ENCODE peak calls at places on chromosomes 5 and 9, in five cellular contexts. P is neuronal stem cell; S is brain microvascular endothelial cell; Y is prostate gland; M is CD8-positive, alpha-beta memory T cell. I is an unnamed sample.

GRCh38 chr5:50813691-50814090 is 147.3 kb downstream of the PARP8 start:
- DNase-seq in M (no peak), Y (no peak), S (no peak), P (no peak), I (no peak)

GRCh38 chr5:111043712-111044506 is 27.6 kb upstream of the TSLP start:
- DNase-seq in M (no peak), S (peak; percentile 99), P (no peak), Y (no peak), I (no peak)

GRCh38 chr9:127751269-127752054 is 16.4 kb upstream of the TOR2A start:
- DNase-seq in M (no peak), S (peak; percentile 27), Y (no peak), P (no peak), I (no peak)

GRCh38 chr5:175778951-175779475 is 92.4 kb upstream of the CPLX2 start:
- DNase-seq in Y (peak; percentile 40), S (peak; percentile 7), M (no peak), P (no peak), I (no peak)

GRCh38 chr9:72006481-72006880 is 53.9 kb downstream of the C9orf57 start:
- DNase-seq in M (no peak), Y (no peak), S (no peak), P (no peak), I (no peak)

GRCh38 chr5:53263151-53263550 is 153.6 kb upstream of the MOCS2 start:
- DNase-seq in S (no peak), Y (no peak), M (no peak), P (no peak), I (no peak)

GRCh38 chr5:141960018-141960417 is 2.0 kb upstream of the PCDH12 start:
- DNase-seq in M (no peak), S (no peak), P (no peak), Y (no peak), I (no peak)

GRCh38 chr5:147481857-147482256 is 28.0 kb downstream of the DPYSL3 start:
- DNase-seq in S (peak; percentile 24), Y (no peak), P (no peak), M (no peak), I (no peak)

DNA sequence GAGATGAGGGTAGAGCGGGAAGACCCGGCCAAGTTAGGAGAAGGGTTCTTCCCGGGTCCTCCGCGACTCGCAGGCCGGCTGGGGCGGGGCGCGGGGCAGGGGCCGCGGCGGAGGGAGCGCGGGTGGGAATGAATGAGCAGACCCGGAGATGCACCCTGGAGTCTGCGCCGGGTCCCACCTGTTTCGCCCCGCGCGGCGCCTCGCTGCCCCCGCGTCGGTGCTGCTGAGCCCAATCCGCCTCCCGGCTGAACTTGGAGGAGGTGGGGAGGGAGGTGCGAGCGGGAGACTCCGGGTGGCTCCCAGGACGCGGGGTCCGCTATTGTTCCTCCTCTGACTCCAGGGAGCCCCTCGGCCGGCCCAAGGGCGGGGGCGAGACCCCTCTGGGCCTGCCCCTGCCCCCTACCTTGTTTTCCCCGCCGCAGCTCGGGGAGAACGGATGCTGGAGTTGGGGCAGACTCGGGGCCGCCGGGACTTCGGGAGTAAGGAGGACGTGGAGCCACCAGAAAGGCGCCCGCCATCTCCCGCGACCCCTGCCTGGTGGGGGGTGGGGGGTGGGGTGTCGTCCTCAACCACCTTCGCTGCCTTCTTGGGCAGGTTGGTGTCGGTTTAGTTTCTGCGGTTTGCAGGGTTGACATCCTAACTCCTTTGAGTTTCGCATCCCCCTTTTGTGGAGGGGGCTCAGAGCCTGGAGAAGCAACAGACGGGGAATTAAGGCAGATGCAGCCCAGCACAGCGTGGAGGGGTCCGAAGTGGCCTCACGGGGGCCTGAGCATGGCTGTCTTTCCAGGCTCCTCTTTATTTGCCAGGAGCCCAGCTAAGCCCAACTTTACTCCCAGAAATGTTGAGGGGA is 797 bp downstream of the RAI14 start:
- DNase-seq in Y (peak; percentile 7), M (no peak), P (no peak), S (no peak), I (peak; percentile 2)
- H3K27ac ChIP-seq in Y (peak overlapping the region; percentile 89), M (peak overlapping the region; percentile 31), P (peak overlapping the region; percentile 73), S (peak overlapping the region; percentile 99), I (no peak overlapping the region)

GRCh38 chr9:68507796-68508145 is 32.9 kb downstream of the TMEM252 start:
- DNase-seq in P (no peak), M (no peak), Y (no peak), S (no peak), I (no peak)
- H3K27ac ChIP-seq in P (no peak overlapping the region), M (no peak overlapping the region), Y (peak overlapping the region; percentile 56), S (no peak overlapping the region), I (no peak overlapping the region)

GRCh38 chr9:93076101-93076791 is 17.7 kb downstream of the SUSD3 start:
- DNase-seq in P (no peak), M (no peak), S (no peak), Y (no peak), I (no peak)

GRCh38 chr9:93079371-93079770 is 16.6 kb upstream of the CARD19 start:
- DNase-seq in M (no peak), Y (no peak), S (no peak), P (no peak), I (no peak)

GRCh38 chr9:93077367-93077766 is 18.6 kb upstream of the CARD19 start:
- DNase-seq in P (no peak), Y (no peak), S (no peak), M (no peak), I (no peak)

GRCh38 chr9:93076792-93077128 is 18.3 kb downstream of the SUSD3 start:
- DNase-seq in M (no peak), S (no peak), P (no peak), Y (no peak), I (no peak)

DNA sequence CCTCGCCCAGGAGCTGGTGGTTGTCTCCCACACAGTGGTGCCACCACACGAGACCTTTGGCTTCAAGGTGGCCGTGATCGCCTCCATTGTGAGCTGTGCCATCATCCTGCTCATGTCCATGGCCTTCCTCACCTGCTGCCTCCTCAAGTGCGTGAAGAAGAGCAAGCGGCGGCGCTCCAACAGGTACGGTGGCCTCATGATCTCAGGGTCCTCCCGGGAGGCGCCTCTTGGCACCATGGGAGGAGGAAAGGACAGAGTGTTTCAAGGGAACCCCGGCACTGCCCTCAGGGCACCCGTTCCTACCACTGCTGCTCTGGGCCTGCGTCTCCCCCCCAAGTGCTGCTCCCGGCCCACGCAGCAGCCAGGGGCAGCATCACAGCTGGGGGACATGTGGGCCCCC is 18.2 kb upstream of the CARD19 start:
- DNase-seq in S (no peak), P (no peak), M (no peak), Y (no peak), I (no peak)
- H3K27ac ChIP-seq in S (no peak overlapping the region), P (no peak overlapping the region), M (no peak overlapping the region), Y (no peak overlapping the region), I (no peak overlapping the region)

GRCh38 chr9:32742296-32742695 is 41.0 kb upstream of the TMEM215 start:
- DNase-seq in Y (no peak), P (no peak), S (no peak), M (no peak), I (no peak)
- H3K27ac ChIP-seq in Y (no peak overlapping the region), P (no peak overlapping the region), S (no peak overlapping the region), M (no peak overlapping the region), I (no peak overlapping the region)

GRCh38 chr9:129338701-129339445 is 160.8 kb upstream of the IER5L start:
- DNase-seq in S (peak; percentile 36), M (no peak), Y (no peak), P (no peak), I (no peak)
- H3K27ac ChIP-seq in S (no peak overlapping the region), M (no peak overlapping the region), Y (no peak overlapping the region), P (no peak overlapping the region), I (no peak overlapping the region)

GRCh38 chr9:96395964-96396363 is 12.5 kb upstream of the SLC35D2 start:
- DNase-seq in Y (no peak), P (no peak), S (no peak), M (no peak), I (no peak)

GRCh38 chr9:96394832-96395496 is 11.5 kb upstream of the SLC35D2 start:
- DNase-seq in M (no peak), Y (no peak), P (no peak), S (no peak), I (no peak)

GRCh38 chr9:96399335-96399633 is 15.8 kb upstream of the SLC35D2 start:
- DNase-seq in Y (no peak), S (no peak), M (no peak), P (no peak), I (no peak)

GRCh38 chr9:96400132-96400910 is 16.8 kb upstream of the SLC35D2 start:
- DNase-seq in M (no peak), P (no peak), Y (no peak), S (no peak), I (no peak)

GRCh38 chr9:96398582-96399334 is 15.2 kb upstream of the SLC35D2 start:
- DNase-seq in Y (no peak), S (no peak), M (peak; percentile 11), P (no peak), I (no peak)
- H3K27ac ChIP-seq in Y (no peak overlapping the region), S (no peak overlapping the region), M (peak overlapping the region; percentile 26), P (no peak overlapping the region), I (peak overlapping the region; percentile 43)

DNA sequence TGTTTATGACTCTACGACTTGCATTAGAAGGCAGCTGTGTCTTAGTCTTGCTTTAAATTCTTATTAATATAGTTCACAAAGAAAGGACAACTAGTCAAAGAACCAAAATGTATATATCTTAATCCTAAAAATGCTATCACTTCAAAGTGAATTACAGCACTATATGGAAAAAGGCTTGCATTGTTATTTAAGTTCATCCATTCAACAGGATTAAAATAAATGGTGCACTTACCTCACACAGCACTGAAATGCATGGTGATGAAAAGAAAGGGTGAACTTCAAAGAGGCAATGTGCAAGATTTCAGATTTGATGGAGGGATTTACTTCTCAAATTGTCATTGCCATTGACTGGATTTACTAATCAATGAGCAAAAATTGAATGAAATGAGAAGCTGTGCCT is 344.4 kb upstream of the NUDT12 start:
- DNase-seq in Y (no peak), S (no peak), M (no peak), P (no peak), I (no peak)
- H3K27ac ChIP-seq in Y (no peak overlapping the region), S (no peak overlapping the region), M (no peak overlapping the region), P (no peak overlapping the region), I (no peak overlapping the region)